ENCODE peak calls at places on chromosome 1, in five cellular contexts. A is left ventricle myocardium inferior, W is foreskin keratinocyte, F is GM13976, L is neural crest cell. R is an unnamed sample.
A peak's percentile ranks its signal among the peaks of the same experiment; 100 is the strongest.

GRCh38 chr1:204870165-204870912 is at the start of gene NFASC:
- DNase-seq in A (no peak), W (no peak), F (no peak), L (peak; percentile 52), R (no peak)

GRCh38 chr1:209199822-209200221 is 383.7 kb upstream of the CAMK1G start:
- DNase-seq in A (no peak), W (peak; percentile 49), F (no peak), L (no peak), R (no peak)

GRCh38 chr1:25727026-25727818 is 72.8 kb upstream of the SELENON start:
- DNase-seq in A (no peak), W (no peak), F (no peak), L (no peak), R (no peak)

GRCh38 chr1:226128487-226129075 is 58.0 kb downstream of the ACBD3 start:
- DNase-seq in A (no peak), W (peak; percentile 92), F (no peak), L (no peak), R (no peak)

GRCh38 chr1:31441970-31442647 is 29.1 kb downstream of the SERINC2 start:
- DNase-seq in A (no peak), W (no peak), F (no peak), L (no peak), R (no peak)

GRCh38 chr1:223007250-223007649 is 135.8 kb downstream of the TLR5 start:
- DNase-seq in A (no peak), W (no peak), F (no peak), L (no peak), R (no peak)

GRCh38 chr1:23394664-23395063 is 25.0 kb upstream of the ZNF436 start:
- DNase-seq in A (peak; percentile 88), W (no peak), F (no peak), L (peak; percentile 18), R (no peak)

GRCh38 chr1:226643167-226643566 is 94.6 kb downstream of the STUM start:
- DNase-seq in A (peak; percentile 14), W (peak; percentile 63), F (peak; percentile 89), L (no peak), R (no peak)

GRCh38 chr1:3314561-3315271 is 139.7 kb upstream of the ARHGEF16 start:
- DNase-seq in A (no peak), W (no peak), F (no peak), L (no peak), R (no peak)

GRCh38 chr1:156910309-156910782 is 10.1 kb upstream of the LRRC71 start:
- DNase-seq in A (no peak), W (no peak), F (peak; percentile 88), L (peak; percentile 67), R (peak; percentile 90)

GRCh38 chr1:93669369-93669768 is 12.3 kb downstream of the BCAR3 start:
- DNase-seq in A (no peak), W (no peak), F (no peak), L (no peak), R (no peak)

GRCh38 chr1:57736940-57737339 is 313.1 kb upstream of the DAB1 start:
- DNase-seq in A (no peak), W (no peak), F (no peak), L (no peak), R (no peak)

GRCh38 chr1:62436039-62436465 is 797 bp upstream of the USP1 start:
- DNase-seq in A (peak; percentile 96), W (no peak), F (no peak), L (peak; percentile 90), R (no peak)

GRCh38 chr1:205811660-205812059 is 1.3 kb downstream of the SLC41A1 start:
- DNase-seq in A (peak; percentile 70), W (no peak), F (no peak), L (no peak), R (no peak)

GRCh38 chr1:232344791-232345399 is 285.0 kb downstream of the SIPA1L2 start:
- DNase-seq in A (no peak), W (no peak), F (no peak), L (no peak), R (no peak)

GRCh38 chr1:7690076-7690475 is 81.0 kb upstream of the VAMP3 start:
- DNase-seq in A (no peak), W (no peak), F (no peak), L (no peak), R (no peak)

GRCh38 chr1:8736927-8737326 is 80.5 kb downstream of the RERE start:
- DNase-seq in A (no peak), W (no peak), F (no peak), L (no peak), R (no peak)

GRCh38 chr1:235397733-235398132 is 30.5 kb downstream of the TBCE start:
- DNase-seq in A (no peak), W (peak; percentile 99), F (no peak), L (no peak), R (no peak)

GRCh38 chr1:181152892-181153633 is 64.6 kb downstream of the IER5 start:
- DNase-seq in A (peak; percentile 89), W (no peak), F (peak; percentile 66), L (no peak), R (peak; percentile 56)

GRCh38 chr1:57133686-57134085 is 167.9 kb upstream of the C8B start:
- DNase-seq in A (no peak), W (no peak), F (no peak), L (no peak), R (no peak)

GRCh38 chr1:72649974-72650373 is 367.6 kb upstream of the NEGR1 start:
- DNase-seq in A (no peak), W (peak; percentile 6), F (no peak), L (no peak), R (no peak)

GRCh38 chr1:160351629-160352028 is 8.4 kb downstream of the NCSTN start:
- DNase-seq in A (peak; percentile 37), W (no peak), F (no peak), L (no peak), R (no peak)

GRCh38 chr1:229296541-229296941 is 25.6 kb downstream of the RAB4A start:
- DNase-seq in A (peak; percentile 24), W (peak; percentile 88), F (no peak), L (no peak), R (no peak)

GRCh38 chr1:94072840-94073516 is 48.0 kb downstream of the ABCA4 start:
- DNase-seq in A (no peak), W (no peak), F (no peak), L (no peak), R (no peak)

GRCh38 chr1:17538428-17539130 is 919 bp upstream of the ARHGEF10L start:
- DNase-seq in A (no peak), W (no peak), F (no peak), L (peak; percentile 79), R (peak; percentile 65)

GRCh38 chr1:116855788-116856187 is 53.9 kb upstream of the PTGFRN start:
- DNase-seq in A (no peak), W (no peak), F (no peak), L (no peak), R (peak; percentile 62)

GRCh38 chr1:3453203-3453761 is 1.2 kb upstream of the ARHGEF16 start:
- DNase-seq in A (peak; percentile 69), W (peak; percentile 47), F (peak; percentile 93), L (peak; percentile 92), R (peak; percentile 89)

GRCh38 chr1:55272994-55273393 is 57.8 kb upstream of the USP24 start:
- DNase-seq in A (no peak), W (no peak), F (no peak), L (no peak), R (no peak)

GRCh38 chr1:109628540-109629321 is 9.1 kb downstream of the AMPD2 start:
- DNase-seq in A (no peak), W (peak; percentile 47), F (no peak), L (no peak), R (no peak)

GRCh38 chr1:183318433-183318832 is 99.7 kb downstream of the NMNAT2 start:
- DNase-seq in A (peak; percentile 78), W (peak; percentile 77), F (peak; percentile 77), L (no peak), R (no peak)

GRCh38 chr1:205504311-205505075 is at the start of gene CDK18:
- DNase-seq in A (peak; percentile 89), W (peak; percentile 77), F (peak; percentile 59), L (peak; percentile 45), R (peak; percentile 75)

R was measured in HEK293T.